ENCODE peak calls at places on chromosome 9, in seven cellular contexts. D, N, O, R, G, W and U are unnamed samples.

GRCh38 chr9:94801685-94802084 is 75.2 kb downstream of the AOPEP start:
- DNase-seq in D (no peak), N (no peak), O (peak), R (no peak), G (peak), W (no peak), U (no peak)

GRCh38 chr9:134294228-134295071 is 31.8 kb upstream of the RXRA start:
- DNase-seq in D (peak), N (no peak), O (no peak), R (no peak), G (no peak), W (no peak), U (peak)

GRCh38 chr9:126440938-126441337 is 114.3 kb downstream of the MVB12B start:
- DNase-seq in D (no peak), N (no peak), O (no peak), R (no peak), G (no peak), W (peak), U (peak)

GRCh38 chr9:7976167-7976755 is 176.7 kb upstream of the DMAC1 start:
- DNase-seq in D (no peak), N (peak), O (no peak), R (peak), G (no peak), W (no peak), U (no peak)

GRCh38 chr9:89659473-89660256 is 54.9 kb downstream of the GADD45G start:
- DNase-seq in D (no peak), N (no peak), O (no peak), R (no peak), G (no peak), W (no peak), U (no peak)

GRCh38 chr9:34086889-34087288 is 38.2 kb upstream of the UBAP2 start:
- DNase-seq in D (no peak), N (no peak), O (no peak), R (no peak), G (no peak), W (no peak), U (no peak)

GRCh38 chr9:114430443-114430842 is 42.7 kb upstream of the AKNA start:
- DNase-seq in D (no peak), N (no peak), O (peak), R (no peak), G (no peak), W (no peak), U (no peak)

GRCh38 chr9:133996531-133997520 is 4.7 kb upstream of the VAV2 start:
- DNase-seq in D (no peak), N (no peak), O (no peak), R (no peak), G (no peak), W (no peak), U (no peak)

GRCh38 chr9:121518634-121519033 is 19.0 kb upstream of the GGTA1 start:
- DNase-seq in D (no peak), N (no peak), O (no peak), R (no peak), G (no peak), W (no peak), U (no peak)

GRCh38 chr9:77224750-77225312 is 47.5 kb downstream of the VPS13A start:
- DNase-seq in D (no peak), N (no peak), O (peak), R (no peak), G (peak), W (peak), U (no peak)

GRCh38 chr9:1791191-1791590 is 224.0 kb upstream of the SMARCA2 start:
- DNase-seq in D (no peak), N (no peak), O (no peak), R (no peak), G (no peak), W (no peak), U (no peak)

GRCh38 chr9:133527444-133527920 is 2.7 kb upstream of the MYMK start:
- DNase-seq in D (peak), N (peak), O (no peak), R (no peak), G (peak), W (no peak), U (no peak)

GRCh38 chr9:120692901-120693573 is 21.2 kb downstream of the MEGF9 start:
- DNase-seq in D (no peak), N (no peak), O (no peak), R (peak), G (peak), W (peak), U (no peak)

GRCh38 chr9:135022191-135022870 is 65.1 kb upstream of the OLFM1 start:
- DNase-seq in D (no peak), N (peak), O (no peak), R (no peak), G (no peak), W (no peak), U (no peak)

GRCh38 chr9:115328228-115328627 is 210.3 kb upstream of the TNC start:
- DNase-seq in D (no peak), N (peak), O (peak), R (no peak), G (peak), W (peak), U (peak)

GRCh38 chr9:36637491-36638270 is 65.0 kb downstream of the MELK start:
- DNase-seq in D (no peak), N (no peak), O (no peak), R (no peak), G (no peak), W (no peak), U (no peak)

GRCh38 chr9:81557957-81558791 is 131.2 kb downstream of the TLE1 start:
- DNase-seq in D (no peak), N (peak), O (peak), R (no peak), G (peak), W (peak), U (peak)

GRCh38 chr9:114516913-114517312 is 11.6 kb upstream of the WHRN start:
- DNase-seq in D (no peak), N (no peak), O (peak), R (no peak), G (peak), W (no peak), U (no peak)

GRCh38 chr9:21465859-21466518 is 16.1 kb downstream of the IFNE start:
- DNase-seq in D (no peak), N (peak), O (peak), R (peak), G (peak), W (no peak), U (peak)

GRCh38 chr9:35852876-35853865 is 17.0 kb downstream of the OR13J1 start:
- DNase-seq in D (no peak), N (no peak), O (no peak), R (no peak), G (no peak), W (no peak), U (no peak)

DNA sequence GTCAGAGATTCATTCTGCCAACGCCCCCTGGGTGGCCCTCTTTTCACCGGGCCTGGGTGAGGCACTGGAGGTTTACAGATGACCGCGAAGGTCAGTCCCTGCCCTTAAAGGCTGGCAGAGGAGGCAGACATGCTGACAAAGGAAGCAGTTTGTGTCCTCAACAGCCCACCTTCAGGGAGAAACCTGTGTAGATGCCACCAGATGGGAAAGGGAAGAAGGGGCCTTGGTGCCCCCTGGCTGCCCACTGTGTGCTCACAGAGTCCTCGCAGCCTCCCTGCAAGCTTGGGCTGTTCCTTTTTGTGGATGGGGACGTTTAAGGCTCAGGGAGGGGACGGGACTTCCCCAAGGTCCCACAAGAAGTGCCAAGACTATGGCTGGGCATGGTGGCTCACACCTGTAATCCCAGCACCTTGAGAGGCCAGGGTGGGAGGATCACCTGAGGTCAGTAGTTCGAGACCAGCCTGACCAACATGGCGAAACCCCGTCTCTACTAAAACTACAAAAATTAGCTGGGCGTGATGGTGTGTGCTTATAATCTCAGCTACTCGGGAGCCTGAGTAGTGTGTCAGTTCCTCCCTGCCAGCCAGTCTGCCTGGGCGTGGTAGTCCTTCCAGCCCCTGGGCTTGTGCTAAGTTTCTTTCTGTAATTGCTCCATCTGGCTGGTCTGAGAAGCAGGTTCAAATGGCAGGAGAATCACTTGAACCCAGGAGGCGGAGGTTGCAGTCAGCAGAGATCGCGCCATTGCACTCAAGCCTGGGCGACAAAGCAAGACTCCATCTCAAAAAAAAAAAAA is 36.2 kb downstream of the NEK6 start:
- DNase-seq in D (no peak), N (no peak), O (peak), R (no peak), G (peak), W (no peak), U (no peak)
- TF ChIP-seq CTCF in D (no peak), N (no peak), O (no peak), R (no peak), G (no peak), W (no peak), U (no peak)

DNA sequence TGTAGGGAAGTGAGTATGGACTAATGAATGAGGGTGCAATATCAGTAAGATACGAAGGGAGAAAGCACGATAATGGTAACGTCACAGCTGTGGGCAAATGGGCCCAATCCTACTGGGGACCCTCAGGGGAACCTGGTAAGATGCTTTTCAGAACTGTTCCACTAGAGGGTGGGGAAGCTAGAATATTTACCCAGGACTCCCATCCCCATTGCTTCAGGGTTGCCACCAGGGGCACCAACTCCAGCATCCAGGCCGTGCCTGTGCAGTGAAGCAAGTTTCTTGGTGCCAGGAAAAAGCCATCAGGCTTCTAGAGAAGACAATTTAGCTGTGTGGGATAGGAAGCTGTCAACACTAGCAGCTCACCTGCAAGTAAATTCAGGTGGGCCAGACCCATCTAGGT is 409.3 kb downstream of the AGTPBP1 start:
- DNase-seq in D (no peak), N (no peak), O (no peak), R (peak), G (no peak), W (no peak), U (no peak)
- TF ChIP-seq CTCF in D (no peak), N (no peak), O (no peak), R (peak), G (no peak), W (peak), U (peak)

GRCh38 chr9:118809160-118809625 is 560.0 kb downstream of the BRINP1 start:
- DNase-seq in D (no peak), N (peak), O (peak), R (no peak), G (no peak), W (no peak), U (no peak)
- TF ChIP-seq CTCF in D (no peak), N (no peak), O (no peak), R (no peak), G (no peak), W (no peak), U (no peak)

GRCh38 chr9:93379051-93379450 is 72.4 kb upstream of the FAM120A start:
- DNase-seq in D (no peak), N (no peak), O (no peak), R (no peak), G (no peak), W (no peak), U (no peak)
- TF ChIP-seq CTCF in D (no peak), N (no peak), O (no peak), R (no peak), G (peak), W (no peak), U (no peak)

DNA sequence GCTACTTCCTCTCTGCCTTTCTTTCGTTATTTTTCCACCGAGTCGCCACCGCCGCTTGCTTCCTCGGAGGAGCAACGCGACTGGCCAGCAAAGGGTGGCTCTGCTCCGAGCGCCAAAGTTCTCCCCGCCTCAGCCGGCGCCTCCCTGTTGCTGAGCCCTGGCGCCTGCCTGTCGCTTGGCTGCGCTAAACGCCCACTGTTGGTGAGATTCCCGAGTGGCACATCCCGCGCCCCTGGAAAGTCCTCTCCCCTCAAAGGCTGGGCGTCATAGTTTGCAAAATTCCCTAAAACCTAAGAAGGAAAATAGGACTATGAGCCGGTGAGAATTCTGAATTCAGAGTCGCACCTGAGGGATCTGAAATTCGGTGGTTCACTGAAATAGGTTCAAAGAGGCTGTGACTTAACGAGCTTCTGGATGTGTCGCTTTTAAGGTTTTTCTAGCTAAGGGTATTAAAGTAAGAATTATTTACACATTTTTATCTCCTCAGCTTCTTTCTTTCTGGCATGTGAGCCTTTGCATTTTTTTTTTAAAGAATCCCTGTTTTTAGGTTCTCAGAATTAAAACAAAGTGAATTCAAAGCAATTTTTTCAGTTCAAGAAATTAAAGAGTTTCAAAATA is at the start of gene GRIN3A:
- DNase-seq in D (peak), N (peak), O (peak), R (no peak), G (no peak), W (no peak), U (no peak)
- TF ChIP-seq CTCF in D (no peak), N (no peak), O (no peak), R (no peak), G (no peak), W (no peak), U (no peak)

GRCh38 chr9:3848445-3849114 is 322.8 kb upstream of the RFX3 start:
- DNase-seq in D (no peak), N (no peak), O (peak), R (no peak), G (peak), W (no peak), U (no peak)
- TF ChIP-seq CTCF in D (no peak), N (no peak), O (peak), R (no peak), G (peak), W (no peak), U (no peak)

GRCh38 chr9:73497796-73498195 is 346.1 kb downstream of the ANXA1 start:
- DNase-seq in D (no peak), N (no peak), O (no peak), R (no peak), G (no peak), W (no peak), U (no peak)
- TF ChIP-seq CTCF in D (no peak), N (no peak), O (no peak), R (no peak), G (no peak), W (no peak), U (no peak)